ENCODE peak calls at places on chromosomes 1 and 21, in ten cellular contexts. V, T, H, F, U, L, J, S, A and Q are unnamed samples.

GRCh38 chr1:15027515-15027948 is 126.0 kb upstream of the TMEM51 start:
- DNase-seq in S (peak; percentile 64), T (peak; percentile 50), F (peak; percentile 84), V (peak; percentile 85), A (peak; percentile 82), J (peak; percentile 23), H (peak; percentile 76), U (peak; percentile 76), L (peak; percentile 71), Q (no peak)

GRCh38 chr1:2350486-2350885 is 40.9 kb downstream of the MORN1 start:
- DNase-seq in S (no peak), V (no peak), L (no peak), J (no peak), U (no peak), A (no peak), T (no peak), H (no peak), F (no peak), Q (no peak)

GRCh38 chr1:244559561-244559960 is 93.4 kb upstream of the DESI2 start:
- DNase-seq in F (no peak), J (no peak), H (no peak), T (no peak), L (no peak), U (no peak), S (no peak), A (no peak), V (no peak), Q (no peak)

GRCh38 chr1:229109320-229109761 is 161.6 kb upstream of the RAB4A start:
- DNase-seq in S (no peak), L (peak; percentile 57), F (no peak), H (peak; percentile 44), U (no peak), J (no peak), T (peak; percentile 58), A (peak; percentile 81), V (no peak), Q (no peak)

GRCh38 chr1:242743983-242744780 is 219.7 kb upstream of the PLD5 start:
- DNase-seq in F (no peak), L (no peak), T (no peak), U (no peak), V (no peak), S (no peak), H (no peak), A (no peak), J (no peak), Q (no peak)

GRCh38 chr21:35509004-35509704 is 460.1 kb upstream of the RUNX1 start:
- DNase-seq in J (no peak), H (peak; percentile 29), U (no peak), S (no peak), V (no peak), T (no peak), L (no peak), F (no peak), A (no peak), Q (no peak)

GRCh38 chr1:98210064-98210463 is 289.2 kb upstream of the DPYD start:
- DNase-seq in U (no peak), S (peak; percentile 9), V (no peak), J (peak; percentile 94), L (no peak), H (no peak), F (peak; percentile 67), A (no peak), T (no peak), Q (no peak)

GRCh38 chr21:35111531-35111930 is 62.4 kb upstream of the RUNX1 start:
- DNase-seq in S (no peak), A (no peak), J (no peak), V (no peak), F (no peak), H (no peak), L (no peak), T (peak; percentile 12), U (no peak), Q (no peak)

GRCh38 chr1:212315907-212316306 is 30.7 kb downstream of the PPP2R5A start:
- DNase-seq in V (peak; percentile 5), T (no peak), S (no peak), U (no peak), J (peak; percentile 19), F (no peak), L (peak; percentile 36), A (no peak), H (peak; percentile 16), Q (no peak)